ENCODE peak calls at places on chromosomes 2 and 18, in five cellular contexts. L is AG04449, F is tibial nerve, X is heart left ventricle, W is astrocyte. T is an unnamed sample.

GRCh38 chr2:206250041-206250897 is 24.2 kb upstream of the ZDBF2 start:
- DNase-seq in W (no peak), F (no peak), L (no peak), X (no peak), T (no peak)

GRCh38 chr18:67359868-67360838 is 156.4 kb downstream of the DSEL start:
- DNase-seq in F (peak; percentile 16), L (peak; percentile 67), W (peak; percentile 93), X (peak; percentile 32), T (peak; percentile 74)

GRCh38 chr2:207768168-207768890 is 1.4 kb downstream of the FZD5 start:
- DNase-seq in F (peak; percentile 16), X (peak; percentile 38), W (peak; percentile 27), L (no peak), T (no peak)

GRCh38 chr2:69278366-69278765 is 108.7 kb downstream of the GFPT1 start:
- DNase-seq in X (no peak), L (no peak), F (no peak), W (no peak), T (no peak)

GRCh38 chr2:39893616-39894015 is 114.6 kb upstream of the THUMPD2 start:
- DNase-seq in F (no peak), L (no peak), W (no peak), X (no peak), T (no peak)

GRCh38 chr2:28360742-28361293 is 31.8 kb upstream of the FOSL2 start:
- DNase-seq in X (peak; percentile 55), L (no peak), F (no peak), W (peak; percentile 38), T (peak; percentile 70)

GRCh38 chr2:195318440-195319111 is 338.4 kb upstream of the SLC39A10 start:
- DNase-seq in X (no peak), W (peak; percentile 37), F (no peak), L (no peak), T (no peak)

GRCh38 chr2:37809525-37809924 is 115.6 kb upstream of the RMDN2 start:
- DNase-seq in X (peak; percentile 32), L (no peak), W (no peak), F (peak; percentile 31), T (no peak)

GRCh38 chr2:153004627-153005026 is 286.2 kb downstream of the ARL6IP6 start:
- DNase-seq in L (no peak), X (no peak), F (no peak), W (no peak), T (no peak)

GRCh38 chr2:238238766-238239551 is 879 bp downstream of the HES6 start:
- DNase-seq in X (no peak), W (no peak), L (no peak), F (no peak), T (no peak)

GRCh38 chr2:231373786-231374185 is 21.7 kb upstream of the B3GNT7 start:
- DNase-seq in W (no peak), L (no peak), X (no peak), F (no peak), T (no peak)

GRCh38 chr2:28352726-28353125 is 39.9 kb upstream of the FOSL2 start:
- DNase-seq in X (no peak), F (no peak), W (no peak), L (no peak), T (no peak)

GRCh38 chr18:53785811-53786210 is 438.7 kb downstream of the MBD2 start:
- DNase-seq in W (no peak), X (no peak), L (no peak), F (no peak), T (no peak)

GRCh38 chr2:136080114-136080513 is 37.8 kb downstream of the CXCR4 start:
- DNase-seq in L (no peak), W (no peak), F (no peak), X (no peak), T (no peak)

GRCh38 chr2:208296610-208297009 is 30.6 kb downstream of the PIKFYVE start:
- DNase-seq in W (no peak), F (no peak), X (no peak), L (no peak), T (no peak)

GRCh38 chr2:202643012-202643858 is 8.5 kb downstream of the FAM117B start:
- DNase-seq in W (no peak), F (no peak), L (no peak), X (no peak), T (no peak)

GRCh38 chr2:219643084-219643473 is 15.6 kb downstream of the SLC4A3 start:
- DNase-seq in W (no peak), L (no peak), F (no peak), X (no peak), T (no peak)

GRCh38 chr2:189254268-189254883 is 74.8 kb upstream of the COL5A2 start:
- DNase-seq in F (peak; percentile 21), L (no peak), X (no peak), W (peak; percentile 83), T (no peak)

GRCh38 chr2:74908763-74909444 is 49.5 kb upstream of the POLE4 start:
- DNase-seq in F (no peak), L (no peak), W (no peak), X (no peak), T (no peak)

GRCh38 chr2:36731941-36732700 is 35.6 kb downstream of the VIT start:
- DNase-seq in F (no peak), L (no peak), X (no peak), W (peak; percentile 61), T (no peak)

GRCh38 chr18:47151457-47151856 is 1.2 kb upstream of the HDHD2 start:
- DNase-seq in F (no peak), X (no peak), L (no peak), W (no peak), T (no peak)

GRCh38 chr18:76730901-76731300 is 91.5 kb upstream of the ZNF236 start:
- DNase-seq in X (no peak), F (no peak), L (no peak), W (no peak), T (no peak)

GRCh38 chr2:162113771-162114168 is 38.3 kb downstream of the GCG start:
- DNase-seq in L (peak; percentile 5), X (peak; percentile 29), F (no peak), W (peak; percentile 79), T (peak; percentile 76)

GRCh38 chr18:28161608-28162599 is 15.0 kb downstream of the CDH2 start:
- DNase-seq in X (no peak), F (no peak), L (no peak), W (peak; percentile 49), T (peak; percentile 78)

GRCh38 chr2:141063410-141063809 is 1067.4 kb downstream of the LRP1B start:
- DNase-seq in L (no peak), X (no peak), F (no peak), W (no peak), T (no peak)

GRCh38 chr2:105604938-105605337 is 139.8 kb upstream of the NCK2 start:
- DNase-seq in X (peak; percentile 43), L (no peak), W (no peak), F (no peak), T (no peak)

GRCh38 chr2:98037206-98037605 is 41.5 kb upstream of the TMEM131 start:
- DNase-seq in X (no peak), F (no peak), W (no peak), L (no peak), T (no peak)

GRCh38 chr2:18855027-18855426 is 265.7 kb upstream of the NT5C1B start:
- DNase-seq in F (no peak), W (no peak), X (no peak), L (no peak), T (no peak)

GRCh38 chr2:39571197-39571731 is 94.5 kb upstream of the TMEM178A start:
- DNase-seq in X (no peak), F (no peak), L (no peak), W (peak; percentile 69), T (no peak)

DNA sequence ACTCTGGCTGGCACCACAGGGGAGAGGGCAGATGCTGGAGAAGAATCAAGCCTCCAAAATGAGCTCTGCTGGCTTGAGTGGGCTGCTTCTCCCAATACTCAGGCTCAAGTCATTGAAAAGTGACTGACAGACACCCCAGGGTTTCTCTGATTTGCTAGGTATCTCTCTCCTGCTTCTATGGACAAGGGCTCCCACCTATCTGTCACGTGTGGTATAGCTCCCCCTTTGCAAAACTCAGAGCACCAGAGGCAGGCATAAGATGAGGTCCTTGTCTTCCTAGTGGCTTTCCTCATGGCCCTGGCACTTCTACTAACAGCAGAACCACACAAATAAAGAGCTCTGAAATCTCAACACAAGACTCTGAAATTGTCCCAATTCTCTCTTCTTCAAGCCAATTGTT is 105.2 kb downstream of the GALNT14 start:
- DNase-seq in X (no peak), L (no peak), F (no peak), W (no peak), T (no peak)
- H3K4me3 ChIP-seq in X (no peak overlapping the region), L (no peak overlapping the region), F (no peak overlapping the region), W (no peak overlapping the region), T (no peak overlapping the region)

GRCh38 chr2:191265311-191266170 is 20.3 kb downstream of the MYO1B start:
- DNase-seq in L (peak; percentile 65), W (peak; percentile 91), F (no peak), X (peak; percentile 32), T (no peak)
- H3K4me3 ChIP-seq in L (peak overlapping the region; percentile 1), W (peak overlapping the region; percentile 34), F (no peak overlapping the region), X (peak overlapping the region; percentile 11), T (no peak overlapping the region)

DNA sequence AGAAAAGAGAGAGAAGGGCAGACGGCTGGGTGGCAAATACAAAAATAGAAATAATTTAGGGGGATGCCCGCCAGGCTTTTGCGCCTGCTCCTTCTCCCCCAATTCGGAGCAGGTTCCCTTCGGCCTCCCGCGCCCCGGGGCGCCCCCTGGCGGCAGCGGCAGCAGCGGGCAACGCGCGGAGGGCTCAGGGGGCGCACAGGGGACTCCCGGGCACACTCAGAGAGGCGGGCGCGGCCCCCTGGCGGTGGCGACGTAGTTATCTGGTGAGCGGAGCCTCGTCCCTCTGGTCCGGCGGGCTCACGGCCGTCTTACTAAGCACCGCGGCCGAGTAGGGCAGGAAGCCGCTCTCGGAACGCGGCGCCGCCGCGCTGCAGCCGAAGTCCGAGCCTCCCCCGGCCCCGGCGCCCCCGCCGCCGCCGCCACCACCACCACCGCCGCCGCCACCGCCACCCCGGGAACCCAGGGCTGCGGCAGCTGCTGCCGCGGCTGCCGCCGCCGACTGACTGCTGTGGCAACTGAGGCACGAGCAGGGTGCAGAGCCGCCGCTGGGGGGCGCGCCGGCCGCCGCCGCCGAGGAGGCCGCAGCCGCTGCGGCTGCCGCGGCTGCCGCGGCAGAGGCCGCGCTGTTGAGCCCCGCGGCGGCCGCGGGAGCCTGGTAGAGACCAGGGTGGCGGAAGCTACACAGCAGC is 3.8 kb downstream of the EVX2 start:
- DNase-seq in F (no peak), L (no peak), W (no peak), X (no peak), T (no peak)
- H3K4me3 ChIP-seq in F (no peak overlapping the region), L (no peak overlapping the region), W (no peak overlapping the region), X (no peak overlapping the region), T (no peak overlapping the region)

GRCh38 chr2:144516981-144517824 is 2.7 kb downstream of the ZEB2 start:
- DNase-seq in L (peak; percentile 88), X (peak; percentile 70), F (no peak), W (peak; percentile 96), T (no peak)

GRCh38 chr2:144516417-144516980 is 3.4 kb downstream of the ZEB2 start:
- DNase-seq in F (no peak), L (no peak), W (no peak), X (peak; percentile 39), T (no peak)

GRCh38 chr2:144514731-144515424 is 5.0 kb downstream of the ZEB2 start:
- DNase-seq in X (no peak), W (no peak), L (no peak), F (no peak), T (no peak)

GRCh38 chr2:144515425-144515693 is 4.6 kb downstream of the ZEB2 start:
- DNase-seq in L (no peak), F (no peak), W (no peak), X (no peak), T (no peak)

GRCh38 chr2:144515694-144516416 is 4.1 kb downstream of the ZEB2 start:
- DNase-seq in L (no peak), W (peak; percentile 73), F (no peak), X (peak; percentile 53), T (no peak)
- H3K4me3 ChIP-seq in L (peak overlapping the region; percentile 81), W (peak overlapping the region; percentile 73), F (peak overlapping the region; percentile 85), X (peak overlapping the region; percentile 76), T (peak overlapping the region; percentile 68)

GRCh38 chr2:119449526-119449925 is 17.9 kb downstream of the TMEM37 start:
- DNase-seq in L (no peak), W (no peak), X (no peak), F (no peak), T (no peak)
- H3K4me3 ChIP-seq in L (no peak overlapping the region), W (no peak overlapping the region), X (no peak overlapping the region), F (no peak overlapping the region), T (no peak overlapping the region)